ENCODE peak calls at places on chromosome 10, in four cellular contexts. E is heart right ventricle; F is nephron progenitor cell; R is activated CD4-positive, alpha-beta T cell treated with anti-CD3 and anti-CD28 coated beads, Interleukin-2, amount 10 ng/mL, durations not matched to agents 7 days and 5 days. Y is an unnamed sample.

GRCh38 chr10:32149257-32149955 is 93.2 kb upstream of the KIF5B start:
- DNase-seq in R (peak), F (no peak), E (peak), Y (peak)

GRCh38 chr10:31317652-31318381 is 1.2 kb upstream of the ZEB1 start:
- DNase-seq in E (no peak), R (no peak), F (no peak), Y (peak)

GRCh38 chr10:118792501-118792900 is 37.7 kb upstream of the CACUL1 start:
- DNase-seq in R (no peak), E (no peak), F (no peak), Y (no peak)

GRCh38 chr10:13099144-13099665 is 758 bp upstream of the OPTN start:
- DNase-seq in F (peak), R (peak), E (peak), Y (no peak)

GRCh38 chr10:46228076-46229071 is 58.4 kb upstream of the ANTXRL start:
- DNase-seq in F (peak), E (peak), R (peak), Y (peak)

GRCh38 chr10:69527961-69528360 is 45.3 kb downstream of the NEUROG3 start:
- DNase-seq in F (no peak), R (no peak), E (no peak), Y (no peak)

GRCh38 chr10:93225938-93226337 is 152.2 kb downstream of the CYP26A1 start:
- DNase-seq in F (no peak), R (no peak), E (no peak), Y (no peak)

GRCh38 chr10:113151178-113151577 is 201.1 kb downstream of the TCF7L2 start:
- DNase-seq in E (no peak), F (no peak), R (no peak), Y (no peak)

GRCh38 chr10:74518076-74518475 is 308.3 kb upstream of the KAT6B start:
- DNase-seq in E (no peak), R (no peak), F (no peak), Y (no peak)

GRCh38 chr10:50275650-50276235 is 24.4 kb upstream of the ASAH2 start:
- DNase-seq in E (peak), R (peak), F (peak), Y (peak)

GRCh38 chr10:34152434-34152833 is 662.7 kb downstream of the PARD3 start:
- DNase-seq in E (no peak), R (no peak), F (no peak), Y (no peak)

GRCh38 chr10:108970016-108970415 is 953.3 kb downstream of the XPNPEP1 start:
- DNase-seq in F (peak), R (peak), E (no peak), Y (no peak)

GRCh38 chr10:45373003-45373782 is 823 bp upstream of the ALOX5 start:
- DNase-seq in E (no peak), R (peak), F (peak), Y (peak)

GRCh38 chr10:130244928-130245495 is 108.8 kb downstream of the GLRX3 start:
- DNase-seq in R (no peak), E (no peak), F (no peak), Y (no peak)

GRCh38 chr10:46033602-46034011 is 3.2 kb upstream of the NCOA4 start:
- DNase-seq in E (no peak), F (no peak), R (no peak), Y (no peak)

GRCh38 chr10:101143354-101143648 is 12.2 kb downstream of the TLX1 start:
- DNase-seq in R (no peak), F (no peak), E (no peak), Y (no peak)

GRCh38 chr10:133001114-133001513 is 58.7 kb upstream of the CFAP46 start:
- DNase-seq in E (no peak), R (no peak), F (no peak), Y (no peak)

GRCh38 chr10:24456319-24456718 is 247.4 kb downstream of the KIAA1217 start:
- DNase-seq in R (no peak), E (no peak), F (no peak), Y (no peak)

GRCh38 chr10:27717851-27718250 is 27.8 kb downstream of the MKX start:
- DNase-seq in E (no peak), F (no peak), R (no peak), Y (no peak)

GRCh38 chr10:43576580-43576979 is 2.2 kb upstream of the ZNF239 start:
- DNase-seq in F (no peak), R (no peak), E (no peak), Y (no peak)

GRCh38 chr10:103679096-103679790 is 176.1 kb downstream of the SH3PXD2A start:
- DNase-seq in E (no peak), F (no peak), R (no peak), Y (no peak)

GRCh38 chr10:26621889-26622681 is 75.4 kb upstream of the PDSS1 start:
- DNase-seq in F (peak), R (peak), E (no peak), Y (peak)

GRCh38 chr10:59878915-59879314 is 27.4 kb downstream of the CCDC6 start:
- DNase-seq in E (no peak), R (no peak), F (no peak), Y (no peak)

GRCh38 chr10:14554091-14554842 is 220.4 kb downstream of the FAM107B start:
- DNase-seq in F (no peak), R (no peak), E (no peak), Y (no peak)

GRCh38 chr10:88545359-88545758 is 37.8 kb downstream of the RNLS start:
- DNase-seq in F (no peak), R (no peak), E (no peak), Y (no peak)

GRCh38 chr10:65570143-65571010 is 1355.5 kb upstream of the LRRTM3 start:
- DNase-seq in R (no peak), F (peak), E (peak), Y (peak)

GRCh38 chr10:84957427-84957826 is 629.0 kb downstream of the CCSER2 start:
- DNase-seq in R (no peak), E (no peak), F (no peak), Y (no peak)

GRCh38 chr10:75062191-75062849 is 49.1 kb upstream of the SAMD8 start:
- DNase-seq in E (peak), R (no peak), F (no peak), Y (no peak)